ENCODE peak calls at places on chromosomes 12 and 14, in four cellular contexts. One of them, this sample, is unnamed.

GRCh38 chr12:80230068-80230467 is 130.7 kb downstream of the OTOGL start:
- DNase-seq in type B pancreatic cell: no peak
- DNase-seq in stimulated activated CD8-positive, alpha-beta memory T cell treated with anti-CD3 and anti-CD28 coated beads, Interleukin-4, amount 100 ng/mL, for 24 hours: no peak
- DNase-seq in activated T-cell treated with anti-CD3 and anti-CD28 coated beads for 1 hour: no peak
- DNase-seq in this sample: no peak

GRCh38 chr12:68286396-68286795 is 33.0 kb upstream of the IL22 start:
- DNase-seq in stimulated activated CD8-positive, alpha-beta memory T cell treated with anti-CD3 and anti-CD28 coated beads, Interleukin-4, amount 100 ng/mL, for 24 hours: no peak
- DNase-seq in activated T-cell treated with anti-CD3 and anti-CD28 coated beads for 1 hour: no peak
- DNase-seq in type B pancreatic cell: no peak
- DNase-seq in this sample: no peak

GRCh38 chr12:48750215-48750614 is 33.7 kb upstream of the CCNT1 start:
- DNase-seq in stimulated activated CD8-positive, alpha-beta memory T cell treated with anti-CD3 and anti-CD28 coated beads, Interleukin-4, amount 100 ng/mL, for 24 hours: no peak
- DNase-seq in type B pancreatic cell: no peak
- DNase-seq in activated T-cell treated with anti-CD3 and anti-CD28 coated beads for 1 hour: no peak
- DNase-seq in this sample: no peak

GRCh38 chr14:93207468-93208308 is 632 bp downstream of the UBR7 start:
- DNase-seq in type B pancreatic cell: no peak
- DNase-seq in stimulated activated CD8-positive, alpha-beta memory T cell treated with anti-CD3 and anti-CD28 coated beads, Interleukin-4, amount 100 ng/mL, for 24 hours: no peak
- DNase-seq in activated T-cell treated with anti-CD3 and anti-CD28 coated beads for 1 hour: no peak
- DNase-seq in this sample: peak

GRCh38 chr12:6826734-6827436 is 1.3 kb upstream of the P3H3 start:
- DNase-seq in stimulated activated CD8-positive, alpha-beta memory T cell treated with anti-CD3 and anti-CD28 coated beads, Interleukin-4, amount 100 ng/mL, for 24 hours: no peak
- DNase-seq in type B pancreatic cell: no peak
- DNase-seq in activated T-cell treated with anti-CD3 and anti-CD28 coated beads for 1 hour: no peak
- DNase-seq in this sample: no peak

GRCh38 chr14:56046999-56047398 is 71.2 kb upstream of the PELI2 start:
- DNase-seq in stimulated activated CD8-positive, alpha-beta memory T cell treated with anti-CD3 and anti-CD28 coated beads, Interleukin-4, amount 100 ng/mL, for 24 hours: no peak
- DNase-seq in type B pancreatic cell: no peak
- DNase-seq in activated T-cell treated with anti-CD3 and anti-CD28 coated beads for 1 hour: no peak
- DNase-seq in this sample: no peak

GRCh38 chr12:47945341-47945728 is 18.1 kb upstream of the TMEM106C start:
- DNase-seq in stimulated activated CD8-positive, alpha-beta memory T cell treated with anti-CD3 and anti-CD28 coated beads, Interleukin-4, amount 100 ng/mL, for 24 hours: no peak
- DNase-seq in type B pancreatic cell: no peak
- DNase-seq in activated T-cell treated with anti-CD3 and anti-CD28 coated beads for 1 hour: no peak
- DNase-seq in this sample: no peak

GRCh38 chr14:91284791-91285548 is 40.5 kb upstream of the GPR68 start:
- DNase-seq in type B pancreatic cell: no peak
- DNase-seq in stimulated activated CD8-positive, alpha-beta memory T cell treated with anti-CD3 and anti-CD28 coated beads, Interleukin-4, amount 100 ng/mL, for 24 hours: no peak
- DNase-seq in activated T-cell treated with anti-CD3 and anti-CD28 coated beads for 1 hour: no peak
- DNase-seq in this sample: no peak

GRCh38 chr12:11854011-11854499 is 204.6 kb downstream of the ETV6 start:
- DNase-seq in type B pancreatic cell: no peak
- DNase-seq in activated T-cell treated with anti-CD3 and anti-CD28 coated beads for 1 hour: no peak
- DNase-seq in stimulated activated CD8-positive, alpha-beta memory T cell treated with anti-CD3 and anti-CD28 coated beads, Interleukin-4, amount 100 ng/mL, for 24 hours: no peak
- DNase-seq in this sample: no peak

GRCh38 chr12:20444595-20445170 is 76.3 kb downstream of the PDE3A start:
- DNase-seq in stimulated activated CD8-positive, alpha-beta memory T cell treated with anti-CD3 and anti-CD28 coated beads, Interleukin-4, amount 100 ng/mL, for 24 hours: no peak
- DNase-seq in type B pancreatic cell: no peak
- DNase-seq in activated T-cell treated with anti-CD3 and anti-CD28 coated beads for 1 hour: no peak
- DNase-seq in this sample: no peak

GRCh38 chr14:92607702-92608429 is 94.3 kb downstream of the RIN3 start:
- DNase-seq in stimulated activated CD8-positive, alpha-beta memory T cell treated with anti-CD3 and anti-CD28 coated beads, Interleukin-4, amount 100 ng/mL, for 24 hours: no peak
- DNase-seq in activated T-cell treated with anti-CD3 and anti-CD28 coated beads for 1 hour: no peak
- DNase-seq in type B pancreatic cell: no peak
- DNase-seq in this sample: no peak

GRCh38 chr12:14066021-14066420 is 84.6 kb upstream of the GRIN2B start:
- DNase-seq in activated T-cell treated with anti-CD3 and anti-CD28 coated beads for 1 hour: no peak
- DNase-seq in type B pancreatic cell: no peak
- DNase-seq in stimulated activated CD8-positive, alpha-beta memory T cell treated with anti-CD3 and anti-CD28 coated beads, Interleukin-4, amount 100 ng/mL, for 24 hours: no peak
- DNase-seq in this sample: no peak

GRCh38 chr14:23660290-23661226 is 24.4 kb downstream of the DHRS2 start:
- DNase-seq in type B pancreatic cell: no peak
- DNase-seq in activated T-cell treated with anti-CD3 and anti-CD28 coated beads for 1 hour: peak
- DNase-seq in stimulated activated CD8-positive, alpha-beta memory T cell treated with anti-CD3 and anti-CD28 coated beads, Interleukin-4, amount 100 ng/mL, for 24 hours: peak
- DNase-seq in this sample: no peak

GRCh38 chr12:24555730-24556129 is 393.2 kb downstream of the BCAT1 start:
- DNase-seq in activated T-cell treated with anti-CD3 and anti-CD28 coated beads for 1 hour: no peak
- DNase-seq in stimulated activated CD8-positive, alpha-beta memory T cell treated with anti-CD3 and anti-CD28 coated beads, Interleukin-4, amount 100 ng/mL, for 24 hours: no peak
- DNase-seq in type B pancreatic cell: no peak
- DNase-seq in this sample: no peak

GRCh38 chr14:72402429-72402772 is 470.2 kb downstream of the RGS6 start:
- DNase-seq in stimulated activated CD8-positive, alpha-beta memory T cell treated with anti-CD3 and anti-CD28 coated beads, Interleukin-4, amount 100 ng/mL, for 24 hours: no peak
- DNase-seq in activated T-cell treated with anti-CD3 and anti-CD28 coated beads for 1 hour: no peak
- DNase-seq in type B pancreatic cell: no peak
- DNase-seq in this sample: no peak

GRCh38 chr12:104721944-104722343 is 236.1 kb downstream of the SLC41A2 start:
- DNase-seq in stimulated activated CD8-positive, alpha-beta memory T cell treated with anti-CD3 and anti-CD28 coated beads, Interleukin-4, amount 100 ng/mL, for 24 hours: no peak
- DNase-seq in type B pancreatic cell: no peak
- DNase-seq in activated T-cell treated with anti-CD3 and anti-CD28 coated beads for 1 hour: no peak
- DNase-seq in this sample: no peak

GRCh38 chr12:39372929-39373328 is 70.0 kb downstream of the KIF21A start:
- DNase-seq in activated T-cell treated with anti-CD3 and anti-CD28 coated beads for 1 hour: no peak
- DNase-seq in stimulated activated CD8-positive, alpha-beta memory T cell treated with anti-CD3 and anti-CD28 coated beads, Interleukin-4, amount 100 ng/mL, for 24 hours: no peak
- DNase-seq in type B pancreatic cell: no peak
- DNase-seq in this sample: no peak

GRCh38 chr12:12791756-12792346 is 6.4 kb downstream of the APOLD1 start:
- DNase-seq in type B pancreatic cell: no peak
- DNase-seq in activated T-cell treated with anti-CD3 and anti-CD28 coated beads for 1 hour: no peak
- DNase-seq in stimulated activated CD8-positive, alpha-beta memory T cell treated with anti-CD3 and anti-CD28 coated beads, Interleukin-4, amount 100 ng/mL, for 24 hours: no peak
- DNase-seq in this sample: no peak

GRCh38 chr14:71574976-71575375 is 357.3 kb upstream of the RGS6 start:
- DNase-seq in type B pancreatic cell: no peak
- DNase-seq in stimulated activated CD8-positive, alpha-beta memory T cell treated with anti-CD3 and anti-CD28 coated beads, Interleukin-4, amount 100 ng/mL, for 24 hours: no peak
- DNase-seq in activated T-cell treated with anti-CD3 and anti-CD28 coated beads for 1 hour: no peak
- DNase-seq in this sample: no peak